ENCODE peak calls at places on chromosomes 13 and 19, in seven cellular contexts. A is cardiac muscle cell, Y is right atrium auricular region, N is tibial nerve, I is left lung, O is right lobe of liver, G is Peyer's patch. D is an unnamed sample. For H3K27me3, the result is how much of the 10 kb centered on the place peaks cover.

GRCh38 chr19:32543107-32543900 is 37.7 kb upstream of the PDCD5 start:
- DNase-seq in A (no peak), Y (no peak), N (no peak), I (no peak), O (no peak), G (no peak), D (no peak)

GRCh38 chr19:10568444-10568825 is 344 bp downstream of the CDKN2D start:
- DNase-seq in A (no peak), Y (no peak), N (no peak), I (no peak), O (peak), G (peak), D (no peak)

GRCh38 chr13:83634601-83635000 is 247.7 kb downstream of the SLITRK1 start:
- DNase-seq in A (no peak), Y (no peak), N (no peak), I (no peak), O (no peak), G (no peak), D (peak)

GRCh38 chr13:50645092-50645491 is 198.4 kb downstream of the DLEU7 start:
- DNase-seq in A (peak), Y (no peak), N (no peak), I (no peak), O (no peak), G (no peak), D (no peak)

GRCh38 chr13:37446503-37446902 is 152.1 kb downstream of the POSTN start:
- DNase-seq in A (peak), Y (no peak), N (no peak), I (no peak), O (no peak), G (no peak), D (no peak)

GRCh38 chr13:95500136-95500718 is 52.3 kb upstream of the CLDN10 start:
- DNase-seq in A (no peak), Y (no peak), N (no peak), I (no peak), O (no peak), G (no peak), D (no peak)

GRCh38 chr13:21998279-21998678 is 327.4 kb downstream of the FGF9 start:
- DNase-seq in A (no peak), Y (peak), N (no peak), I (peak), O (no peak), G (no peak), D (no peak)

GRCh38 chr13:80901111-80902014 is 560.4 kb upstream of the SPRY2 start:
- DNase-seq in A (peak), Y (no peak), N (no peak), I (no peak), O (no peak), G (no peak), D (no peak)

GRCh38 chr13:42497798-42498197 is 76.2 kb upstream of the TNFSF11 start:
- DNase-seq in A (peak), Y (no peak), N (no peak), I (no peak), O (no peak), G (no peak), D (no peak)

GRCh38 chr19:7751157-7751783 is 3.9 kb upstream of the CD209 start:
- DNase-seq in A (no peak), Y (no peak), N (no peak), I (no peak), O (no peak), G (peak), D (no peak)

GRCh38 chr19:34600366-34600765 is 76.6 kb downstream of the SCGB2B2 start:
- DNase-seq in A (no peak), Y (no peak), N (no peak), I (no peak), O (no peak), G (no peak), D (no peak)

GRCh38 chr19:49570138-49570856 is 10.1 kb downstream of the NOSIP start:
- DNase-seq in A (peak), Y (peak), N (no peak), I (no peak), O (no peak), G (peak), D (no peak)

GRCh38 chr13:49664606-49665005 is 26.7 kb downstream of the EBPL start:
- DNase-seq in A (no peak), Y (no peak), N (no peak), I (no peak), O (no peak), G (no peak), D (no peak)

GRCh38 chr13:37495046-37495445 is 103.5 kb downstream of the POSTN start:
- DNase-seq in A (no peak), Y (no peak), N (no peak), I (no peak), O (no peak), G (no peak), D (no peak)

GRCh38 chr13:114064516-114065140 is 67.8 kb downstream of the RASA3 start:
- DNase-seq in A (peak), Y (no peak), N (no peak), I (peak), O (peak), G (no peak), D (no peak)

GRCh38 chr19:22052644-22053013 is 345 bp downstream of the ZNF257 start:
- DNase-seq in A (peak), Y (no peak), N (no peak), I (peak), O (no peak), G (peak), D (no peak)

GRCh38 chr13:74867460-74867859 is 614.5 kb downstream of the TBC1D4 start:
- DNase-seq in A (peak), Y (no peak), N (no peak), I (no peak), O (no peak), G (no peak), D (no peak)

GRCh38 chr13:39051157-39051556 is 12.9 kb downstream of the NHLRC3 start:
- DNase-seq in A (peak), Y (no peak), N (no peak), I (no peak), O (no peak), G (no peak), D (no peak)

GRCh38 chr19:4717191-4717965 is 6.3 kb downstream of the DPP9 start:
- DNase-seq in A (peak), Y (no peak), N (peak), I (no peak), O (no peak), G (no peak), D (no peak)

GRCh38 chr13:38395505-38395803 is 45.8 kb downstream of the UFM1 start:
- DNase-seq in A (no peak), Y (no peak), N (no peak), I (no peak), O (no peak), G (no peak), D (no peak)

GRCh38 chr19:49913720-49914119 is 15.3 kb upstream of the ATF5 start:
- DNase-seq in A (no peak), Y (no peak), N (no peak), I (no peak), O (no peak), G (no peak), D (no peak)

GRCh38 chr19:15913384-15913783 is 15.5 kb upstream of the CYP4F2 start:
- DNase-seq in A (no peak), Y (peak), N (no peak), I (no peak), O (no peak), G (no peak), D (no peak)

GRCh38 chr19:15919243-15919642 is 15.1 kb downstream of the CYP4F11 start:
- DNase-seq in A (no peak), Y (no peak), N (no peak), I (no peak), O (no peak), G (no peak), D (no peak)

GRCh38 chr19:15911599-15912237 is 13.8 kb upstream of the CYP4F2 start:
- DNase-seq in A (no peak), Y (no peak), N (no peak), I (peak), O (no peak), G (no peak), D (no peak)

GRCh38 chr19:15913830-15914229 is 16.0 kb upstream of the CYP4F2 start:
- DNase-seq in A (no peak), Y (no peak), N (no peak), I (no peak), O (no peak), G (no peak), D (no peak)

GRCh38 chr19:15915109-15915508 is 17.2 kb upstream of the CYP4F2 start:
- DNase-seq in A (no peak), Y (no peak), N (no peak), I (no peak), O (no peak), G (no peak), D (no peak)
- H3K27me3 ChIP-seq in A (under half), Y (under half), N (under half), I (under half), O (under half), G (under half), D (under half)

GRCh38 chr13:79901336-79901735 is 420.4 kb downstream of the NDFIP2 start:
- DNase-seq in A (peak), Y (no peak), N (no peak), I (peak), O (no peak), G (peak), D (peak)
- TF ChIP-seq CTCF in A (peak), Y (no peak), N (no peak), I (no peak), O (no peak), G (no peak), D (peak)

DNA sequence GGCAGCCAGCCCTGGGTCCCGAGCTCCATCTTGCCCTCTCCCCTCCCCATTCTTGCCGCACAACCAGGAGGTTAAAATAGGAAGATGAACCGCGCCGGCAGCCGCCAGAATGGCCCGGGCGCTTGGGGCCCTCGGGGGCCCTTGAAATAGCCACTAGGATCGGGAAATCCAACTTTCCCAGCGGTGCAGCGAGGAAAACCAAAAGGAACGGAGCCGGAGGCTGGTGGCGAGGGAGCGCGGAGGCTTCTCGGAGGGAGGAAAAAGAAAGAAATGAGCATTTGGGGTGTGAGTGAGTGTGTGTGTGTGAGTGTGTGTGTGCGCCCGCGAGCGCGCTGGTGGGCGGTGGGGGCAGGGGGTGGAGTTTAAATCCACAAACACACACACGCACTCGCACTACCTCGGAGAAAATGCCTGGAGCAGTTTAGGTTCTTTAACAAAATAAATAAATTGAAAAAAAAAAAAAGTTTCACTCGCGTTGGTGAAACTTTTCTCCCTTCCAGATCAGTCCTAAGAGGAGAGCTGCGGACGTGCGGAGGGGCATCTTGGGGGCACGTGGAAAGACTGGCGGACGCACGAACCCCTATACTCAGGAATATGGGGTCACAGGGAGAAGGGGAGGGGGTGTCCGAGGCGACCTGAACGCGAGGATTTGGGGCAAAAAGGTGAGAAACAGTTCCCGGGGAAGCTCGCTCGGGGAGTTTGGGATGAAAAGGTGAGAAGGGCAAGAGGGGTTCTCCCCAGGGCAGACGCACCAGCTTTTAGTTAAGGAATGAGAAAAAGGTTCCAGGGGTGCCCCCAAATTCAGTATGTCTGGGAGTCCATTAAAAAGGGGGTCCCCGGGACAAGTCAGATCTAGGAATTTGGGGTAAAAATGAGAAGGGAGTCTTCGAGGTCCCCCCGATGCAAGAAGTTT is 1.3 kb downstream of the RFX2 start:
- DNase-seq in A (peak), Y (peak), N (peak), I (peak), O (no peak), G (peak), D (no peak)
- H3K27ac ChIP-seq in A (no peak), Y (peak), N (peak), I (peak), O (peak), G (peak), D (peak)

GRCh38 chr19:41095703-41096102 is 7.5 kb downstream of the CYP2A13 start:
- DNase-seq in A (no peak), Y (no peak), N (no peak), I (no peak), O (no peak), G (no peak), D (no peak)
- H3K27me3 ChIP-seq in A (under half), Y (under half), N (under half), I (under half), O (under half), G (under half), D (under half)